ENCODE peak calls at places on chromosomes 4 and X, in five cellular contexts. N is fibroblast of lung, K is colonic mucosa, W is endodermal cell, Y is PC-3. S is an unnamed sample.

GRCh38 chrX:153526040-153526439 is 8.6 kb downstream of the ATP2B3 start:
- DNase-seq in N (no peak), K (no peak), W (no peak), Y (no peak), S (no peak)

GRCh38 chrX:639151-639550 is 8.6 kb downstream of the SHOX start:
- DNase-seq in N (no peak), K (no peak), W (no peak), Y (no peak), S (no peak)

GRCh38 chr4:87060957-87061356 is 126.1 kb downstream of the AFF1 start:
- DNase-seq in N (peak; percentile 46), K (no peak), W (no peak), Y (peak; percentile 88), S (peak; percentile 35)

GRCh38 chrX:46626566-46626965 is 53.0 kb downstream of the CHST7 start:
- DNase-seq in N (no peak), K (no peak), W (no peak), Y (no peak), S (no peak)

GRCh38 chr4:6383929-6384328 is 88.5 kb downstream of the PPP2R2C start:
- DNase-seq in N (no peak), K (no peak), W (no peak), Y (no peak), S (no peak)

GRCh38 chrX:38660395-38661179 is 99.2 kb downstream of the TSPAN7 start:
- DNase-seq in N (no peak), K (no peak), W (no peak), Y (no peak), S (no peak)

GRCh38 chrX:17377047-17377692 is 2.2 kb downstream of the NHS start:
- DNase-seq in N (peak; percentile 53), K (peak; percentile 38), W (peak; percentile 68), Y (no peak), S (peak; percentile 72)

GRCh38 chr4:2079926-2080325 is 20.8 kb downstream of the NAT8L start:
- DNase-seq in N (no peak), K (no peak), W (peak; percentile 21), Y (no peak), S (no peak)

GRCh38 chrX:9310596-9310995 is 154.3 kb upstream of the TBL1X start:
- DNase-seq in N (no peak), K (no peak), W (no peak), Y (peak; percentile 63), S (peak; percentile 28)

GRCh38 chr4:84750260-84750955 is 167.5 kb downstream of the CDS1 start:
- DNase-seq in N (peak; percentile 71), K (no peak), W (no peak), Y (peak; percentile 61), S (peak; percentile 83)

GRCh38 chr4:38925492-38926418 is 58.1 kb downstream of the FAM114A1 start:
- DNase-seq in N (no peak), K (no peak), W (no peak), Y (no peak), S (no peak)

GRCh38 chrX:153342762-153343558 is 9.0 kb downstream of the ZNF275 start:
- DNase-seq in N (no peak), K (no peak), W (no peak), Y (no peak), S (peak; percentile 14)

GRCh38 chrX:65017464-65017863 is 41.2 kb upstream of the ZC4H2 start:
- DNase-seq in N (no peak), K (no peak), W (no peak), Y (no peak), S (peak; percentile 18)

GRCh38 chr4:31702291-31702690 is 982.1 kb downstream of the PCDH7 start:
- DNase-seq in N (peak; percentile 27), K (no peak), W (no peak), Y (no peak), S (peak; percentile 87)

GRCh38 chrX:43562372-43562771 is 93.7 kb upstream of the MAOA start:
- DNase-seq in N (peak; percentile 56), K (no peak), W (no peak), Y (no peak), S (no peak)

GRCh38 chr4:185792384-185793146 is 19.4 kb downstream of the SORBS2 start:
- DNase-seq in N (peak; percentile 87), K (no peak), W (no peak), Y (peak; percentile 85), S (peak; percentile 86)

GRCh38 chrX:37755073-37755472 is 24.8 kb upstream of the CYBB start:
- DNase-seq in N (no peak), K (no peak), W (no peak), Y (no peak), S (no peak)

GRCh38 chr4:37928421-37928820 is 31.8 kb upstream of the PTTG2 start:
- DNase-seq in N (no peak), K (no peak), W (no peak), Y (no peak), S (no peak)

GRCh38 chr4:866761-867390 is 40.9 kb upstream of the CPLX1 start:
- DNase-seq in N (peak; percentile 3), K (no peak), W (no peak), Y (peak; percentile 5), S (no peak)

GRCh38 chrX:41558531-41558930 is 111.4 kb downstream of the NYX start:
- DNase-seq in N (peak; percentile 51), K (no peak), W (no peak), Y (peak; percentile 41), S (peak; percentile 52)

GRCh38 chrX:2401201-2401589 is 99.6 kb downstream of the DHRSX start:
- DNase-seq in N (no peak), K (no peak), W (no peak), Y (no peak), S (no peak)

GRCh38 chrX:23907496-23908218 is at the start of the genes APOO and CXorf58:
- DNase-seq in N (peak; percentile 90), K (peak; percentile 88), W (peak; percentile 99), Y (peak; percentile 93), S (peak; percentile 95)

GRCh38 chr4:1246901-1247810 is 1.8 kb downstream of the CTBP1 start:
- DNase-seq in N (no peak), K (no peak), W (peak; percentile 58), Y (no peak), S (peak; percentile 48)

GRCh38 chr4:140372607-140373327 is 679 bp upstream of the SCOC start:
- DNase-seq in N (no peak), K (no peak), W (peak; percentile 49), Y (peak; percentile 4), S (peak; percentile 67)

GRCh38 chrX:133639726-133640125 is 224.4 kb upstream of the GPC4 start:
- DNase-seq in N (no peak), K (no peak), W (no peak), Y (no peak), S (no peak)

GRCh38 chrX:106391284-106391852 is 220.4 kb upstream of the RADX start:
- DNase-seq in N (no peak), K (no peak), W (no peak), Y (no peak), S (no peak)

DNA sequence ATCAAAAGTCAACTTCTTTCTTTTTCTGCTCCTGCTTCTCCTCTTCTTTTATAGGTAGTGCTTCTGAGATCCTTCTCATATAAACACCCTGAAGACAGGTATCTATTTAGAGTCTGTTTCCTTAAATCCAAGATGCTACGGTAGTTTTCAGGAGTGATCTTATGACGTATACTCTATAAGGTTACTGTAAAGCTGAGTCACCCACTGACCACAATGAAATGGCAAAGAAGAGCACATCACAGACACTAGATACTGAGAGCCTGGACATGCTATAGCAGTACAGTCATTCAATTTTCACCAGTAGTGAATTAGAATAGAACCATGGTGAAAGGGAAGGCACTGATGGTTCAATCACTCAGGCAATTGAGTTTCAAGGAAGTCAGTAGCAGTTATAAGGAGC is 412.5 kb downstream of the ADAM29 start:
- DNase-seq in N (peak; percentile 32), K (no peak), W (no peak), Y (peak; percentile 56), S (peak; percentile 19)
- H3K9me3 ChIP-seq in N (no peaks in the 10 kb centered on the region), K (no peaks in the 10 kb centered on the region), W (no peaks in the 10 kb centered on the region), Y (no peaks in the 10 kb centered on the region), S (no peaks in the 10 kb centered on the region)

DNA sequence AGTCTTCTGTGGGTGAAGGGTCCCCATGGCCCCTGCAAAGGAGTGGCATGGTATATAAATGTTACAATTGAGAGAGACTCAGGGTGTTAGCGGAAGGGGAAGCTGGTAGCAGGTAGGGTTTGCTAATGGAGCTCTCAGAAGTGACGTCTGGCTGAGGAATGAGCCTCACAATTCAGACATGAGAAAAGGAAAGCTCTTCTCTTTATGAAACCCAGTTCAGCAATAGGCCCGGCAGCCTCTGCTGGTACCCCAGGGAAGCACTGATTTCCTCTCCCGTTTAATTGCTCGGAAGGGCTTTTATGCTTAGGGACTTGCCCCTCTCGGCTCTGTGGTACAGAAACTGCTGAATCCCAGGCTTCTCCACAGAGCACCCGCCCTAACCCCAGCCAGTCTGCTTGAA is 19.4 kb upstream of the AFAP1 start:
- DNase-seq in N (no peak), K (no peak), W (no peak), Y (no peak), S (no peak)
- H3K4me1 ChIP-seq in N (peaks cover 19% of the 10 kb centered on the region), K (peaks cover 4% of the 10 kb centered on the region), W (peaks cover 6% of the 10 kb centered on the region), Y (peaks cover 38% of the 10 kb centered on the region), S (peaks cover 26% of the 10 kb centered on the region)

DNA sequence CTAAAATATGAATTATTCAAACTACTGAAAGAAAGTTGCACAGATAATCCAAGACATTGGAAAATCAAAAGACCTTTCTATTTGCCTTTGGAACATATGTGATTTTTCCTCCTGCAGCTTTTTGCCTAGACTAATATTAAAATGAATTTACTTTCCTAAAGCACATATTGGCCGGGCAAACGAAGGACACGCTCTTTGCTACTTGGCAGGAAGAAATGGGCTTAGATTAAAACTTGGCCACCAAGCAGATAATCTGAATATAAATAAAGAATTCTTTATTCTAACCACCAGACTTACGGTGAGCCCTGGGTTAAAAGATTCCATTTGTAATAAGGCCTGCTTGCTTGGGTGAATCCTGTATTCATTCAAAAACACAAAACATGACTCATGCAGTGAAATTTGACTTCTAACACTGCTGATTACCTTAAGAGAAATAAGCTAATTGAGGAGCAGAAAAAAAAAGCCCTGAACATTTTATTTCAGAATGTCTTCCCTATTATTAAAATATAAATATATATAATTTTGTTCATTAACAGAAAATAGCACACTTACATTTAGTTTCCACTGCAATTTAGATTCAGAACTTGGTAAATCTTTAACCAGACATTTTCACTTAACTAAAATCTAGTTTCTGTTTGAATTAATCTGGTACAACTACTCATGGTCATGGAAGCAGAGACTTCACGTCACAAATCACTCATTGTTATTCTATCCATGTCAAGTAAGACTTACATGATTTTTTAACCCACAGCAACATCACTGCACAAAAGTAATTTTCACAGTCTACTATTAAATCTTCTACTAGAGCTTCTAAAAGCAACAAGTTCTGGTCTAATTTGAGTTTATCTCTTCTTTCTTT is 116.1 kb upstream of the PLAC1 start:
- DNase-seq in N (no peak), K (no peak), W (no peak), Y (no peak), S (peak; percentile 12)
- H3K9ac ChIP-seq in N (no peak overlapping the region), K (no peak overlapping the region), W (no peak overlapping the region), Y (no peak overlapping the region), S (no peak overlapping the region)

DNA sequence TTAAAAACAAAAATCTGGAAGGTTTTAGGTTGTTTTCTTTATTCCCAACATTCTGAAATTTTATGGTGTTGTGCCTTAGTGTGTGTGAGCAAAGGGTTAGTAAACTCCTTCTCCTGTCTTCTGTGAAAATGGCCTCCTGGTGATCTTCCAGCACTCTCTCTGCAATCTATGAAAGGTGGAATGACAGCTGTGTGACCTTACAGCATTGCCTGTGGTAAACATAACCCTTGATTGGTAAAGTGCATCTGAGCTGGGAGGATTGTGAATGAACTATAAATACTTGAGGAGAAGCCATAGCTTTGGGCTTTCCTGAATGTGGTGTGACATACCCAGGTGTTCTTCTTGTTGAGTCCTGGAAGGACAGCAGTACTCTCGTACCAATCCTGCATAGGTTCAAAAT is 10.0 kb downstream of the ART3 start:
- DNase-seq in N (no peak), K (no peak), W (no peak), Y (no peak), S (no peak)
- H3K9me3 ChIP-seq in N (no peaks in the 10 kb centered on the region), K (no peaks in the 10 kb centered on the region), W (no peaks in the 10 kb centered on the region), Y (no peaks in the 10 kb centered on the region), S (no peaks in the 10 kb centered on the region)

GRCh38 chr4:3331511-3332394 is 38.9 kb downstream of the RGS12 start:
- DNase-seq in N (no peak), K (no peak), W (peak; percentile 43), Y (no peak), S (no peak)
- H3K4me1 ChIP-seq in N (no peaks in the 10 kb centered on the region), K (no peaks in the 10 kb centered on the region), W (no peaks in the 10 kb centered on the region), Y (peaks cover 5% of the 10 kb centered on the region), S (no peaks in the 10 kb centered on the region)

GRCh38 chr4:25813705-25814104 is 49.1 kb downstream of the SEL1L3 start:
- DNase-seq in N (peak; percentile 38), K (no peak), W (peak; percentile 62), Y (peak; percentile 60), S (peak; percentile 61)
- H3K9ac ChIP-seq in N (no peak overlapping the region), K (no peak overlapping the region), W (no peak overlapping the region), Y (no peak overlapping the region), S (peak overlapping the region; percentile 2)

S was measured in adipocyte.